ENCODE peak calls at places on chromosomes 4 and X, in five cellular contexts. One of them, this sample, is unnamed. For H3K4me1, the result is how much of the 10 kb centered on the place peaks cover.

GRCh38 chrX:84715315-84715714 is 213.1 kb upstream of the HDX start:
- DNase-seq in aorta: no peak
- DNase-seq in BE2C: no peak
- DNase-seq in right cardiac atrium: no peak
- DNase-seq in gastrocnemius medialis: no peak
- DNase-seq in this sample: no peak

GRCh38 chr4:121705521-121705920 is 8.7 kb upstream of the ANXA5 start:
- DNase-seq in gastrocnemius medialis: no peak
- DNase-seq in aorta: no peak
- DNase-seq in right cardiac atrium: no peak
- DNase-seq in BE2C: no peak
- DNase-seq in this sample: no peak

GRCh38 chrX:155881158-155881993 is at the start of gene VAMP7:
- DNase-seq in aorta: peak
- DNase-seq in BE2C: peak
- DNase-seq in right cardiac atrium: peak
- DNase-seq in gastrocnemius medialis: peak
- DNase-seq in this sample: peak

GRCh38 chrX:30702736-30703135 is 49.5 kb downstream of the GK start:
- DNase-seq in BE2C: no peak
- DNase-seq in aorta: no peak
- DNase-seq in right cardiac atrium: no peak
- DNase-seq in gastrocnemius medialis: no peak
- DNase-seq in this sample: no peak

GRCh38 chr4:129231907-129232626 is 136.1 kb downstream of the C4orf33 start:
- DNase-seq in BE2C: no peak
- DNase-seq in aorta: no peak
- DNase-seq in right cardiac atrium: no peak
- DNase-seq in gastrocnemius medialis: no peak
- DNase-seq in this sample: no peak

GRCh38 chr4:184344899-184345572 is 127.4 kb upstream of the ENPP6 start:
- DNase-seq in BE2C: peak
- DNase-seq in aorta: no peak
- DNase-seq in gastrocnemius medialis: peak
- DNase-seq in right cardiac atrium: no peak
- DNase-seq in this sample: no peak

GRCh38 chr4:107854326-107855030 is 29.7 kb downstream of the SGMS2 start:
- DNase-seq in gastrocnemius medialis: no peak
- DNase-seq in right cardiac atrium: no peak
- DNase-seq in aorta: no peak
- DNase-seq in BE2C: no peak
- DNase-seq in this sample: no peak

GRCh38 chr4:185318679-185319078 is 77.0 kb downstream of the LRP2BP start:
- DNase-seq in aorta: no peak
- DNase-seq in right cardiac atrium: no peak
- DNase-seq in BE2C: no peak
- DNase-seq in gastrocnemius medialis: no peak
- DNase-seq in this sample: no peak

GRCh38 chr4:48490012-48490679 is at the start of gene ZAR1:
- DNase-seq in gastrocnemius medialis: no peak
- DNase-seq in BE2C: no peak
- DNase-seq in aorta: no peak
- DNase-seq in right cardiac atrium: peak
- DNase-seq in this sample: no peak

GRCh38 chr4:145840162-145840768 is 98.4 kb downstream of the ZNF827 start:
- DNase-seq in aorta: no peak
- DNase-seq in gastrocnemius medialis: no peak
- DNase-seq in BE2C: peak
- DNase-seq in right cardiac atrium: no peak
- DNase-seq in this sample: no peak

GRCh38 chr4:83865417-83866150 is 329.7 kb downstream of the GPAT3 start:
- DNase-seq in BE2C: no peak
- DNase-seq in aorta: no peak
- DNase-seq in gastrocnemius medialis: no peak
- DNase-seq in right cardiac atrium: no peak
- DNase-seq in this sample: no peak

GRCh38 chr4:181524455-181524854 is 718.7 kb upstream of the TENM3 start:
- DNase-seq in BE2C: no peak
- DNase-seq in gastrocnemius medialis: no peak
- DNase-seq in right cardiac atrium: no peak
- DNase-seq in aorta: no peak
- DNase-seq in this sample: no peak

GRCh38 chr4:88645994-88646393 is 51.6 kb downstream of the NAP1L5 start:
- DNase-seq in aorta: no peak
- DNase-seq in gastrocnemius medialis: no peak
- DNase-seq in right cardiac atrium: no peak
- DNase-seq in BE2C: no peak
- DNase-seq in this sample: no peak

GRCh38 chr4:1194028-1194900 is 21.9 kb upstream of the SPON2 start:
- DNase-seq in gastrocnemius medialis: no peak
- DNase-seq in BE2C: peak
- DNase-seq in right cardiac atrium: peak
- DNase-seq in aorta: peak
- DNase-seq in this sample: no peak

GRCh38 chr4:40251366-40251765 is 54.5 kb downstream of the RHOH start:
- DNase-seq in aorta: no peak
- DNase-seq in gastrocnemius medialis: no peak
- DNase-seq in right cardiac atrium: no peak
- DNase-seq in BE2C: no peak
- DNase-seq in this sample: no peak

GRCh38 chr4:77777135-77777777 is 41.9 kb downstream of the CNOT6L start:
- DNase-seq in BE2C: no peak
- DNase-seq in right cardiac atrium: no peak
- DNase-seq in gastrocnemius medialis: no peak
- DNase-seq in aorta: no peak
- DNase-seq in this sample: no peak

GRCh38 chr4:8260656-8261111 is 8.9 kb upstream of the HTRA3 start:
- DNase-seq in aorta: no peak
- DNase-seq in gastrocnemius medialis: no peak
- DNase-seq in right cardiac atrium: peak
- DNase-seq in BE2C: peak
- DNase-seq in this sample: no peak

GRCh38 chr4:94523617-94524016 is 71.9 kb downstream of the PDLIM5 start:
- DNase-seq in right cardiac atrium: no peak
- DNase-seq in gastrocnemius medialis: no peak
- DNase-seq in BE2C: no peak
- DNase-seq in aorta: no peak
- DNase-seq in this sample: no peak

GRCh38 chrX:1487401-1487800 is 34.7 kb upstream of the ASMTL start:
- DNase-seq in aorta: no peak
- DNase-seq in right cardiac atrium: no peak
- DNase-seq in BE2C: no peak
- DNase-seq in gastrocnemius medialis: no peak
- DNase-seq in this sample: no peak

GRCh38 chrX:40285876-40286275 is 188.1 kb upstream of the BCOR start:
- DNase-seq in BE2C: no peak
- DNase-seq in gastrocnemius medialis: no peak
- DNase-seq in aorta: no peak
- DNase-seq in right cardiac atrium: no peak
- DNase-seq in this sample: no peak

GRCh38 chrX:22134681-22135080 is 102.6 kb downstream of the PHEX start:
- DNase-seq in aorta: no peak
- DNase-seq in gastrocnemius medialis: no peak
- DNase-seq in right cardiac atrium: no peak
- DNase-seq in BE2C: peak
- DNase-seq in this sample: no peak

GRCh38 chrX:1754077-1754476 is 139.2 kb downstream of the ASMT start:
- DNase-seq in aorta: no peak
- DNase-seq in gastrocnemius medialis: no peak
- DNase-seq in BE2C: no peak
- DNase-seq in right cardiac atrium: no peak
- DNase-seq in this sample: no peak

GRCh38 chr4:68123525-68123924 is 6.1 kb downstream of the TMPRSS11F start:
- DNase-seq in right cardiac atrium: no peak
- DNase-seq in BE2C: no peak
- DNase-seq in aorta: no peak
- DNase-seq in gastrocnemius medialis: no peak
- DNase-seq in this sample: no peak

GRCh38 chr4:8305851-8306361 is 36.4 kb downstream of the HTRA3 start:
- DNase-seq in aorta: peak
- DNase-seq in gastrocnemius medialis: no peak
- DNase-seq in right cardiac atrium: peak
- DNase-seq in BE2C: peak
- DNase-seq in this sample: no peak

GRCh38 chr4:181148470-181148869 is 1094.7 kb upstream of the TENM3 start:
- DNase-seq in right cardiac atrium: no peak
- DNase-seq in BE2C: peak
- DNase-seq in gastrocnemius medialis: no peak
- DNase-seq in aorta: no peak
- DNase-seq in this sample: no peak

GRCh38 chr4:11548529-11549176 is 120.0 kb upstream of the HS3ST1 start:
- DNase-seq in right cardiac atrium: no peak
- DNase-seq in BE2C: no peak
- DNase-seq in gastrocnemius medialis: no peak
- DNase-seq in aorta: no peak
- DNase-seq in this sample: no peak

GRCh38 chrX:149631293-149632165 is at the start of gene TMEM185A:
- DNase-seq in aorta: peak
- DNase-seq in BE2C: peak
- DNase-seq in gastrocnemius medialis: peak
- DNase-seq in right cardiac atrium: peak
- DNase-seq in this sample: peak

GRCh38 chrX:133985164-133986007 is at the start of gene GPC3:
- DNase-seq in aorta: peak
- DNase-seq in BE2C: peak
- DNase-seq in gastrocnemius medialis: no peak
- DNase-seq in right cardiac atrium: peak
- DNase-seq in this sample: no peak

GRCh38 chrX:129654652-129655546 is at the start of gene APLN:
- DNase-seq in aorta: peak
- DNase-seq in right cardiac atrium: peak
- DNase-seq in BE2C: peak
- DNase-seq in gastrocnemius medialis: no peak
- DNase-seq in this sample: peak

GRCh38 chrX:129653985-129654651 is 638 bp downstream of the APLN start:
- DNase-seq in right cardiac atrium: peak
- DNase-seq in BE2C: peak
- DNase-seq in gastrocnemius medialis: no peak
- DNase-seq in aorta: no peak
- DNase-seq in this sample: no peak

GRCh38 chrX:129651756-129652564 is 2.8 kb downstream of the APLN start:
- DNase-seq in BE2C: no peak
- DNase-seq in gastrocnemius medialis: no peak
- DNase-seq in right cardiac atrium: no peak
- DNase-seq in aorta: no peak
- DNase-seq in this sample: no peak

GRCh38 chrX:129652565-129653169 is 2.1 kb downstream of the APLN start:
- DNase-seq in BE2C: no peak
- DNase-seq in right cardiac atrium: no peak
- DNase-seq in gastrocnemius medialis: no peak
- DNase-seq in aorta: no peak
- DNase-seq in this sample: no peak

GRCh38 chrX:129653181-129653984 is 1.4 kb downstream of the APLN start:
- DNase-seq in BE2C: no peak
- DNase-seq in right cardiac atrium: no peak
- DNase-seq in aorta: no peak
- DNase-seq in gastrocnemius medialis: no peak
- DNase-seq in this sample: no peak
- H3K4me3 ChIP-seq in BE2C: no peak
- H3K4me3 ChIP-seq in right cardiac atrium: no peak
- H3K4me3 ChIP-seq in aorta: no peak
- H3K4me3 ChIP-seq in gastrocnemius medialis: peak
- H3K4me3 ChIP-seq in this sample: no peak

DNA sequence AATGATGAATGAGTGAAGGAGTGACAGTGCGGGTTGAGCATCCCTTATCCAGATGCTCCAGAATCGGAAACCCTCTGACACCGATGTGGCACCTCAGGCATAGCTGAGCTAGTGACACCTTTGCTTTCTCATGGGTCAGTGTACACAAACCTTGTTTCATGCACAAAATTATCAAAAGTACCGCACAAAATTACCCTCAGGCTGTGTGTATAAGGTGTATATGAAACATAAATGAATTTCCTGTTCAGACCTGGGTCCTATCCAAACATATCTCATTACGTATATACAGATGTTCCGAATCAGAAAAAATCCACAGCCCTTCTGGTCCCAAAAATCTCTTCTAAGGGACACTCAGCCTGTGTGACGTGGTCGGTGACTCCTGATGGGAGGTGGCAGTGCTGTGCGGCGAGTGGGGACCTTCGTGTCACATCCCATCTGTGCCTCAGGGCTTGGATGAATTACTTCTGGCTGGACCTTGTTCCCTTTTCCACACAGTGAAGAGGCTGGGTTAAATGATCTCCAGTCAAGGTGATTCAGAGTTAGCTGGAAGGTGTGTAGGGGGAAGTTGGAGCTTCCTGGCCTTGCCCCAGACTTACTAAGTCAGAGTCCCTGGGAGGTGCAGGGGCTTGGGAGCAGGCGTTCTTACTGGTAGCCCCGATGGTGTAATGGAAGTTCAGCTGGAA is 18.8 kb downstream of the RGS12 start:
- DNase-seq in aorta: peak
- DNase-seq in BE2C: peak
- DNase-seq in right cardiac atrium: peak
- DNase-seq in gastrocnemius medialis: no peak
- DNase-seq in this sample: no peak
- H3K4me1 ChIP-seq in aorta: under half
- H3K4me1 ChIP-seq in BE2C: under half
- H3K4me1 ChIP-seq in right cardiac atrium: under half
- H3K4me1 ChIP-seq in gastrocnemius medialis: under half
- H3K4me1 ChIP-seq in this sample: under half

GRCh38 chr4:37816719-37817118 is 9.8 kb upstream of the PGM2 start:
- DNase-seq in gastrocnemius medialis: no peak
- DNase-seq in right cardiac atrium: no peak
- DNase-seq in aorta: no peak
- DNase-seq in BE2C: no peak
- DNase-seq in this sample: no peak

GRCh38 chr4:37815591-37815990 is 10.9 kb upstream of the PGM2 start:
- DNase-seq in right cardiac atrium: no peak
- DNase-seq in gastrocnemius medialis: no peak
- DNase-seq in BE2C: no peak
- DNase-seq in aorta: no peak
- DNase-seq in this sample: no peak

GRCh38 chr4:37812713-37813112 is 13.8 kb upstream of the PGM2 start:
- DNase-seq in aorta: no peak
- DNase-seq in BE2C: no peak
- DNase-seq in right cardiac atrium: no peak
- DNase-seq in gastrocnemius medialis: no peak
- DNase-seq in this sample: no peak

GRCh38 chr4:37816006-37816405 is 10.5 kb upstream of the PGM2 start:
- DNase-seq in aorta: no peak
- DNase-seq in gastrocnemius medialis: no peak
- DNase-seq in BE2C: no peak
- DNase-seq in right cardiac atrium: no peak
- DNase-seq in this sample: no peak
- H3K4me3 ChIP-seq in aorta: no peak
- H3K4me3 ChIP-seq in gastrocnemius medialis: no peak
- H3K4me3 ChIP-seq in BE2C: no peak
- H3K4me3 ChIP-seq in right cardiac atrium: no peak
- H3K4me3 ChIP-seq in this sample: no peak

DNA sequence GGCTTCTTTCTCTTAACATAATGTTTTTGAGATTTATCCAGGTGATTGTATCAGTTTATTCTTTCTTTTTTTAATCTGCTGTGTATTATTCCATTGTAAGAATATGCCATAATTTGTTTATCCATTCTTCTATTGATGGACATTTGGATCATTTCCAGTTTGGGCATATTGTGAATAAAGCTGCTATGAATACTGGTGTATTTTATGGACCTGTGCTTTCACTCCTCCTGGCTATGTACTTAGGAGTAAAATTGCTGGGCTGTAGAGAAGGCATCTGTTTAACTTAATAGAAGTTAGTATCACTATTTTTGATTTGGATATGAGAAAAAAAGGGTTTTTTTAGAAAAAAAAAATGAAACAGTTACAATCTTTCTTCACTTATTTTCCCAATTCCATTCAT is 50.0 kb upstream of the FAM9C start:
- DNase-seq in right cardiac atrium: no peak
- DNase-seq in gastrocnemius medialis: no peak
- DNase-seq in BE2C: no peak
- DNase-seq in aorta: no peak
- DNase-seq in this sample: no peak
- H3K4me1 ChIP-seq in right cardiac atrium: under half
- H3K4me1 ChIP-seq in gastrocnemius medialis: under half
- H3K4me1 ChIP-seq in BE2C: under half
- H3K4me1 ChIP-seq in aorta: under half
- H3K4me1 ChIP-seq in this sample: under half